ENCODE peak calls at places on chromosomes 16 and 17, in seven cellular contexts. One of them, this sample, is unnamed.

GRCh38 chr17:32256012-32256694 is 9.5 kb upstream of the RHBDL3 start:
- DNase-seq in astrocyte of the cerebellum: no peak
- DNase-seq in pancreas: peak; percentile 23
- DNase-seq in SJSA1: no peak
- DNase-seq in GDM1: no peak
- DNase-seq in GM06990: no peak
- DNase-seq in lower lobe of right lung: no peak
- DNase-seq in this sample: no peak

GRCh38 chr17:19244796-19245195 is 7.6 kb downstream of the EPN2 start:
- DNase-seq in astrocyte of the cerebellum: no peak
- DNase-seq in pancreas: no peak
- DNase-seq in SJSA1: no peak
- DNase-seq in GDM1: no peak
- DNase-seq in GM06990: no peak
- DNase-seq in lower lobe of right lung: no peak
- DNase-seq in this sample: no peak

GRCh38 chr16:88783391-88784073 is 1.5 kb downstream of the PIEZO1 start:
- DNase-seq in astrocyte of the cerebellum: no peak
- DNase-seq in pancreas: no peak
- DNase-seq in SJSA1: no peak
- DNase-seq in GDM1: no peak
- DNase-seq in GM06990: no peak
- DNase-seq in lower lobe of right lung: peak; percentile 57
- DNase-seq in this sample: peak; percentile 34

GRCh38 chr17:38925263-38925995 is at the start of gene LASP1NB:
- DNase-seq in astrocyte of the cerebellum: no peak
- DNase-seq in pancreas: no peak
- DNase-seq in SJSA1: peak; percentile 39
- DNase-seq in GDM1: no peak
- DNase-seq in GM06990: no peak
- DNase-seq in lower lobe of right lung: no peak
- DNase-seq in this sample: no peak

GRCh38 chr16:12819126-12820117 is 15.7 kb upstream of the CPPED1 start:
- DNase-seq in astrocyte of the cerebellum: peak; percentile 11
- DNase-seq in pancreas: peak; percentile 42
- DNase-seq in SJSA1: peak; percentile 47
- DNase-seq in GDM1: peak; percentile 53
- DNase-seq in GM06990: peak; percentile 40
- DNase-seq in lower lobe of right lung: peak; percentile 76
- DNase-seq in this sample: peak; percentile 41

GRCh38 chr16:73140944-73141343 is 93.0 kb upstream of the ZFHX3 start:
- DNase-seq in astrocyte of the cerebellum: no peak
- DNase-seq in pancreas: no peak
- DNase-seq in SJSA1: no peak
- DNase-seq in GDM1: no peak
- DNase-seq in GM06990: no peak
- DNase-seq in lower lobe of right lung: no peak
- DNase-seq in this sample: no peak

GRCh38 chr16:68300736-68301459 is 9.8 kb downstream of the SLC7A6OS start:
- DNase-seq in astrocyte of the cerebellum: no peak
- DNase-seq in pancreas: no peak
- DNase-seq in SJSA1: no peak
- DNase-seq in GDM1: no peak
- DNase-seq in GM06990: no peak
- DNase-seq in lower lobe of right lung: no peak
- DNase-seq in this sample: no peak

GRCh38 chr16:27628216-27628945 is 78.4 kb downstream of the KATNIP start:
- DNase-seq in astrocyte of the cerebellum: no peak
- DNase-seq in pancreas: no peak
- DNase-seq in SJSA1: no peak
- DNase-seq in GDM1: no peak
- DNase-seq in GM06990: no peak
- DNase-seq in lower lobe of right lung: no peak
- DNase-seq in this sample: no peak

GRCh38 chr16:27448531-27449433 is 46.8 kb downstream of the IL21R start:
- DNase-seq in astrocyte of the cerebellum: no peak
- DNase-seq in pancreas: no peak
- DNase-seq in SJSA1: no peak
- DNase-seq in GDM1: no peak
- DNase-seq in GM06990: no peak
- DNase-seq in lower lobe of right lung: no peak
- DNase-seq in this sample: no peak

GRCh38 chr16:57736419-57737281 is 1.1 kb downstream of the KATNB1 start:
- DNase-seq in astrocyte of the cerebellum: peak; percentile 26
- DNase-seq in pancreas: peak; percentile 29
- DNase-seq in SJSA1: peak; percentile 69
- DNase-seq in GDM1: no peak
- DNase-seq in GM06990: no peak
- DNase-seq in lower lobe of right lung: no peak
- DNase-seq in this sample: peak; percentile 27

GRCh38 chr17:48961516-48962233 is 6.7 kb downstream of the GIP start:
- DNase-seq in astrocyte of the cerebellum: no peak
- DNase-seq in pancreas: no peak
- DNase-seq in SJSA1: peak; percentile 76
- DNase-seq in GDM1: no peak
- DNase-seq in GM06990: no peak
- DNase-seq in lower lobe of right lung: no peak
- DNase-seq in this sample: no peak

GRCh38 chr17:28384281-28385036 is 13.0 kb downstream of the SARM1 start:
- DNase-seq in astrocyte of the cerebellum: no peak
- DNase-seq in pancreas: peak; percentile 92
- DNase-seq in SJSA1: no peak
- DNase-seq in GDM1: no peak
- DNase-seq in GM06990: peak; percentile 78
- DNase-seq in lower lobe of right lung: peak; percentile 88
- DNase-seq in this sample: peak; percentile 82

GRCh38 chr17:73307130-73307529 is 4.7 kb downstream of the CDC42EP4 start:
- DNase-seq in astrocyte of the cerebellum: no peak
- DNase-seq in pancreas: peak; percentile 85
- DNase-seq in SJSA1: no peak
- DNase-seq in GDM1: no peak
- DNase-seq in GM06990: no peak
- DNase-seq in lower lobe of right lung: no peak
- DNase-seq in this sample: no peak